ENCODE peak calls at places on chromosome 16, in seven cellular contexts. G is stimulated activated CD4-positive, alpha-beta T cell treated with anti-CD3 and anti-CD28 coated beads, Interleukin-2, amount 100 ng/mL, for 24 hours; Z is stimulated activated CD8-positive, alpha-beta memory T cell treated with anti-CD3 and anti-CD28 coated beads, Interleukin-15, amount 100 ng/mL, for 48 hours; W is stromal cell of bone marrow; I is activated gamma-delta T cell treated with Interleukin-2 at 50 U/mL for 16 hours; V is HFFc6; L is kidney glomerular epithelial cell. K is an unnamed sample.

GRCh38 chr16:4344659-4345438 is 6.3 kb downstream of the PAM16 start:
- DNase-seq in G (no peak), Z (no peak), W (no peak), I (no peak), V (no peak), L (no peak), K (peak)

GRCh38 chr16:10922328-10923145 is 19.7 kb downstream of the DEXI start:
- DNase-seq in G (no peak), Z (no peak), W (no peak), I (no peak), V (no peak), L (no peak), K (no peak)

GRCh38 chr16:21590287-21590686 is 9.1 kb upstream of the METTL9 start:
- DNase-seq in G (no peak), Z (no peak), W (no peak), I (no peak), V (peak), L (no peak), K (no peak)

GRCh38 chr16:24116371-24116770 is 139.8 kb upstream of the CACNG3 start:
- DNase-seq in G (no peak), Z (no peak), W (no peak), I (no peak), V (no peak), L (no peak), K (no peak)

GRCh38 chr16:67959520-67959919 is 8.9 kb downstream of the SLC12A4 start:
- DNase-seq in G (no peak), Z (no peak), W (peak), I (no peak), V (peak), L (no peak), K (no peak)

GRCh38 chr16:10693889-10694288 is 841 bp downstream of the TEKT5 start:
- DNase-seq in G (no peak), Z (no peak), W (no peak), I (no peak), V (no peak), L (no peak), K (no peak)

GRCh38 chr16:30121741-30122620 is 1.0 kb downstream of the MAPK3 start:
- DNase-seq in G (no peak), Z (no peak), W (peak), I (no peak), V (no peak), L (no peak), K (no peak)

GRCh38 chr16:14669776-14670175 is 24.3 kb downstream of the PLA2G10 start:
- DNase-seq in G (no peak), Z (no peak), W (no peak), I (no peak), V (no peak), L (no peak), K (no peak)

GRCh38 chr16:14454391-14454790 is 175.7 kb downstream of the PARN start:
- DNase-seq in G (no peak), Z (no peak), W (no peak), I (no peak), V (peak), L (no peak), K (no peak)

GRCh38 chr16:49524578-49525315 is 151.1 kb downstream of the C16orf78 start:
- DNase-seq in G (no peak), Z (no peak), W (no peak), I (no peak), V (no peak), L (no peak), K (no peak)

GRCh38 chr16:10625595-10626357 is 45.4 kb upstream of the EMP2 start:
- DNase-seq in G (no peak), Z (no peak), W (no peak), I (no peak), V (no peak), L (no peak), K (no peak)

GRCh38 chr16:85923153-85924021 is 24.4 kb downstream of the IRF8 start:
- DNase-seq in G (no peak), Z (no peak), W (no peak), I (no peak), V (peak), L (no peak), K (no peak)